ENCODE peak calls at places on chromosomes 13 and 19, in nine cellular contexts. O is adrenal gland, U is heart left ventricle, A is ovary, H is tibial nerve, X is vagina, R is stomach, I is transverse colon, K is endothelial cell of umbilical vein. S is an unnamed sample.

GRCh38 chr19:4326837-4327251 is 11.8 kb downstream of the STAP2 start:
- DNase-seq in K (no peak), U (no peak), X (no peak), H (no peak), A (peak; percentile 65), I (no peak), R (no peak), O (peak; percentile 38), S (peak; percentile 25)

GRCh38 chr19:37950471-37951175 is 43.6 kb downstream of the SIPA1L3 start:
- DNase-seq in X (no peak), U (no peak), R (peak; percentile 18), A (no peak), O (no peak), K (no peak), I (no peak), H (no peak), S (no peak)

GRCh38 chr13:34654203-34654602 is 287.9 kb upstream of the NBEA start:
- DNase-seq in H (no peak), I (no peak), K (no peak), U (no peak), X (no peak), A (no peak), R (no peak), O (no peak), S (no peak)

GRCh38 chr13:111184685-111185401 is 69.7 kb downstream of the ARHGEF7 start:
- DNase-seq in U (no peak), I (peak; percentile 36), O (no peak), X (no peak), A (no peak), K (no peak), H (no peak), R (no peak), S (peak; percentile 83)

GRCh38 chr13:45807520-45808099 is 43.9 kb downstream of the SIAH3 start:
- DNase-seq in O (peak; percentile 49), I (no peak), R (peak; percentile 33), H (peak; percentile 16), K (peak; percentile 63), X (no peak), A (no peak), U (no peak), S (peak; percentile 75)

GRCh38 chr13:105428816-105429215 is 1106.6 kb downstream of the EFNB2 start:
- DNase-seq in O (no peak), U (no peak), X (no peak), A (no peak), H (no peak), R (no peak), K (no peak), I (no peak), S (no peak)

GRCh38 chr13:109871018-109871370 is 84.6 kb upstream of the IRS2 start:
- DNase-seq in A (no peak), O (no peak), H (no peak), R (no peak), X (no peak), U (no peak), I (no peak), K (no peak), S (no peak)

GRCh38 chr13:98054301-98054700 is 88.6 kb upstream of the FARP1 start:
- DNase-seq in X (no peak), A (no peak), R (no peak), O (no peak), H (no peak), I (no peak), K (no peak), U (no peak), S (no peak)

GRCh38 chr13:109096101-109096500 is 466.7 kb downstream of the MYO16 start:
- DNase-seq in O (no peak), K (no peak), H (no peak), I (no peak), A (no peak), X (no peak), U (no peak), R (no peak), S (no peak)

GRCh38 chr19:36772341-36773222 is at the start of gene ZNF850:
- DNase-seq in A (peak; percentile 95), K (peak; percentile 92), U (peak; percentile 97), H (peak; percentile 96), O (peak; percentile 96), R (peak; percentile 95), I (peak; percentile 95), X (peak; percentile 91), S (peak; percentile 91)

GRCh38 chr19:19570561-19570960 is 32.5 kb downstream of the CILP2 start:
- DNase-seq in A (no peak), I (no peak), H (no peak), R (no peak), X (no peak), K (no peak), O (no peak), U (no peak), S (no peak)

GRCh38 chr19:46919324-46919723 is 58.5 kb downstream of the ARHGAP35 start:
- DNase-seq in U (no peak), I (no peak), X (no peak), K (no peak), A (no peak), H (no peak), O (no peak), R (no peak), S (peak; percentile 44)

GRCh38 chr13:104043184-104043583 is 977.0 kb upstream of the SLC10A2 start:
- DNase-seq in O (no peak), X (no peak), U (no peak), K (no peak), R (no peak), I (no peak), H (no peak), A (no peak), S (no peak)

GRCh38 chr19:35722897-35723296 is 5.1 kb downstream of the KMT2B start:
- DNase-seq in A (no peak), I (no peak), H (no peak), X (no peak), U (no peak), R (no peak), O (no peak), K (no peak), S (no peak)

GRCh38 chr19:48619692-48620565 is 623 bp downstream of the SPHK2 start:
- DNase-seq in R (no peak), H (no peak), K (no peak), O (no peak), U (no peak), A (peak; percentile 42), I (no peak), X (no peak), S (no peak)

GRCh38 chr13:29418026-29418425 is 177.5 kb downstream of the SLC7A1 start:
- DNase-seq in K (no peak), A (no peak), O (no peak), X (no peak), I (no peak), R (no peak), U (no peak), H (no peak), S (no peak)

GRCh38 chr19:1248454-1249297 is at the start of gene MIDN:
- DNase-seq in A (peak; percentile 96), K (peak; percentile 86), O (peak; percentile 89), U (peak; percentile 93), I (peak; percentile 88), X (no peak), R (peak; percentile 90), H (peak; percentile 66), S (peak; percentile 76)

GRCh38 chr13:89660752-89661151 is 1686.7 kb upstream of the MIR17HG start:
- DNase-seq in I (no peak), A (no peak), K (no peak), X (no peak), R (no peak), O (no peak), U (no peak), H (no peak), S (no peak)

GRCh38 chr13:21735621-21736401 is 64.9 kb downstream of the FGF9 start:
- DNase-seq in X (peak; percentile 77), A (peak; percentile 57), O (no peak), R (no peak), U (no peak), K (no peak), I (no peak), H (no peak), S (no peak)

GRCh38 chr19:40465025-40465780 is at the start of gene BLVRB:
- DNase-seq in A (no peak), U (no peak), I (peak; percentile 63), R (no peak), H (peak; percentile 61), O (no peak), X (peak; percentile 94), K (no peak), S (peak; percentile 90)
- TF ChIP-seq POLR2A in A (peak; percentile 94), U (peak; percentile 28), I (peak; percentile 93), R (peak; percentile 81), H (peak; percentile 97), O (peak; percentile 44), X (peak; percentile 96), K (no peak), S (peak; percentile 44)

GRCh38 chr19:32676186-32676894 is 692 bp downstream of the RGS9BP start:
- DNase-seq in R (peak; percentile 28), A (peak; percentile 44), O (peak; percentile 43), I (no peak), X (no peak), U (peak; percentile 68), H (no peak), K (peak; percentile 12), S (peak; percentile 70)
- TF ChIP-seq CTCF in R (no peak), A (no peak), O (no peak), I (no peak), X (no peak), U (no peak), H (no peak), K (no peak), S (no peak)

GRCh38 chr19:58575183-58576041 is 2.3 kb upstream of the MZF1 start:
- DNase-seq in H (peak; percentile 78), O (peak; percentile 90), X (peak; percentile 96), R (peak; percentile 87), U (peak; percentile 94), I (peak; percentile 89), K (peak; percentile 95), A (peak; percentile 95), S (peak; percentile 93)
- TF ChIP-seq POLR2A in H (peak; percentile 70), O (peak; percentile 71), X (no peak), R (no peak), U (no peak), I (peak; percentile 57), K (peak; percentile 91), A (peak; percentile 75), S (peak; percentile 58)

DNA sequence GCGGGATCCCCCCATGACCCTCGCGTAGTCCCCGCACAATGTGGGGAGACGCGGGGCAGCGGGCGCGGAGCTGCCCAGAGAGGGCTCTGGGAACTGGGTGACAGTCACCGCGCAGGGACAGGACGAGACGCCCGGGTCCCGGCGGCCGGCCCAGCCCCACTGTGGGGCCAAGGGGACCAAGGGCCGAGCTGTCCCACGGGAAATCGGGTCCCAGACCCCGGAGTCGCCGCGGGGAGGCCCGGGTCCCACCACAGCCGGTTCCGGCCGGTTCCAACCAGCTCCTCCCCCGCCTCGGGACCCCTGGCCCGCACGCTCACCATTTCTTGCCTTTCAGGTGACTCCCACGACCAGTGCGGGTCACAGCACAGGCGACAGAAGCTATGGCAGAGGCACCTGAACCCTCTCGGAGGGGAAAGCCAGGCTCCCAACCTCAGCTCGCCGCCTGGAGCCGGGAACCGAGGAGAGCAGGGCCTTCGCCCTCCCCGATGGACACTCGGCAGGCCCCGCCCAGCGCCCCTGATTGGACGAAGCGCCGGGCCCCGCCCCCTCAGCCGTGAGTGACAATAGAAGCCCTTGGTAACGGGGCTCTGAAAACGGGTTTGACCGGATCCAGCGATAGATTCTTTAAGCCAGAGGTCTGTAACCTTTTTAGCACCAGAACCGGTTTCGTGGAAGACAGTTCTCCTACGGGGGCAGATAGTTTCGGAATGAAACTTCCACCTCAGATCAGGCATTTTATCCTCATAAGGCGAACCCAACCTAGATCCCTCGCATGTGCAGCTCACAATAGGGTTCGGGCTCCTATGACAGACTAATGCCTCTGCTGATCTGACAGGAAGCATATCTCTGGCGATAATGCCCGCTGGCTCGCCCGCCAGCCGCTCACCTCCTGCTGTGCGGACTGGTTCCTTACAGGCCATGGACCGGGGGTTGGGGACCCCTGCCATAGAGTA is at the start of gene ZNF433:
- DNase-seq in X (peak; percentile 94), U (peak; percentile 95), O (peak; percentile 94), I (peak; percentile 96), H (peak; percentile 98), R (peak; percentile 99), A (peak; percentile 96), K (peak; percentile 76), S (no peak)
- TF ChIP-seq CTCF in X (no peak), U (peak; percentile 23), O (no peak), I (no peak), H (no peak), R (no peak), A (no peak), K (no peak), S (no peak)